ENCODE peak calls at places on chromosomes 11 and 22, in eight cellular contexts. T is NCI-H2081; Y is endothelial cell; Q is dorsolateral prefrontal cortex; V is activated CD8-positive, alpha-beta memory T cell treated with anti-CD3 and anti-CD28 coated beads, Interleukin-2, amount 50 U/mL, for 4 hours; G is mucosa of gallbladder; W is substantia nigra; F is activated naive CD8-positive, alpha-beta T cell treated with anti-CD3 and anti-CD28 coated beads for 36 hours. C is an unnamed sample.

GRCh38 chr11:33779849-33780528 is 5.7 kb upstream of the FBXO3 start:
- DNase-seq in F (no peak), G (no peak), Y (no peak), V (no peak), W (no peak), T (no peak), Q (no peak), C (no peak)

GRCh38 chr11:122706689-122707088 is 51.2 kb downstream of the UBASH3B start:
- DNase-seq in V (no peak), T (no peak), Q (no peak), Y (no peak), W (no peak), G (no peak), F (no peak), C (no peak)

GRCh38 chr11:16326679-16327297 is 29.6 kb downstream of the SOX6 start:
- DNase-seq in Q (no peak), F (no peak), Y (no peak), T (no peak), G (no peak), W (no peak), V (no peak), C (no peak)

GRCh38 chr11:3962406-3962840 is 107.0 kb downstream of the STIM1 start:
- DNase-seq in Y (no peak), T (no peak), G (no peak), V (no peak), Q (no peak), F (no peak), W (no peak), C (no peak)

GRCh38 chr11:112477929-112478317 is 217.3 kb upstream of the PLET1 start:
- DNase-seq in V (no peak), T (no peak), W (no peak), G (no peak), Q (no peak), Y (no peak), F (no peak), C (no peak)

GRCh38 chr11:61489833-61490585 is 18.5 kb upstream of the LRRC10B start:
- DNase-seq in F (no peak), Q (no peak), Y (no peak), G (peak; percentile 23), W (no peak), V (no peak), T (no peak), C (no peak)

GRCh38 chr22:19886605-19887250 is 32.1 kb upstream of the GNB1L start:
- DNase-seq in W (no peak), F (no peak), T (no peak), V (peak; percentile 51), Q (no peak), Y (no peak), G (no peak), C (peak; percentile 72)

GRCh38 chr11:13463779-13464290 is 813 bp upstream of the BTBD10 start:
- DNase-seq in F (no peak), W (no peak), G (no peak), V (no peak), Q (no peak), T (no peak), Y (no peak), C (no peak)

GRCh38 chr22:30127749-30128166 is 47.5 kb downstream of the HORMAD2 start:
- DNase-seq in Y (no peak), Q (no peak), F (no peak), V (no peak), T (no peak), G (no peak), W (no peak), C (no peak)

GRCh38 chr11:102625163-102625562 is at the start of gene MMP20:
- DNase-seq in G (no peak), V (no peak), F (no peak), Y (no peak), Q (no peak), T (no peak), W (no peak), C (no peak)

GRCh38 chr11:17343907-17344306 is 7.7 kb upstream of the NCR3LG1 start:
- DNase-seq in Y (no peak), Q (no peak), F (peak; percentile 66), W (no peak), V (peak; percentile 33), T (no peak), G (no peak), C (no peak)

GRCh38 chr22:20524004-20524481 is 16.6 kb downstream of the MED15 start:
- DNase-seq in Q (no peak), F (peak; percentile 39), V (no peak), G (no peak), W (peak; percentile 26), Y (no peak), T (peak; percentile 20), C (no peak)

C was measured in left lung.